ENCODE peak calls at places on chromosomes 6 and 20, in four cellular contexts. One of them, this sample, is unnamed.

GRCh38 chr20:8043687-8044278 is 24.2 kb upstream of the TMX4 start:
- DNase-seq in PC-3: peak
- DNase-seq in fibroblast of the aortic adventitia: peak
- DNase-seq in IMR-90: peak
- DNase-seq in this sample: no peak

GRCh38 chr6:162538643-162539064 is 188.9 kb downstream of the PRKN start:
- DNase-seq in fibroblast of the aortic adventitia: no peak
- DNase-seq in IMR-90: no peak
- DNase-seq in PC-3: no peak
- DNase-seq in this sample: no peak

GRCh38 chr6:35687658-35688604 is 784 bp downstream of the FKBP5 start:
- DNase-seq in PC-3: peak
- DNase-seq in fibroblast of the aortic adventitia: peak
- DNase-seq in IMR-90: peak
- DNase-seq in this sample: peak

GRCh38 chr20:49483018-49483705 is 694 bp upstream of the KCNB1 start:
- DNase-seq in PC-3: no peak
- DNase-seq in IMR-90: no peak
- DNase-seq in fibroblast of the aortic adventitia: no peak
- DNase-seq in this sample: no peak

GRCh38 chr6:40753048-40753447 is 165.9 kb upstream of the LRFN2 start:
- DNase-seq in IMR-90: no peak
- DNase-seq in PC-3: no peak
- DNase-seq in fibroblast of the aortic adventitia: no peak
- DNase-seq in this sample: no peak

GRCh38 chr20:33963756-33964155 is 30.0 kb upstream of the RALY start:
- DNase-seq in fibroblast of the aortic adventitia: no peak
- DNase-seq in PC-3: no peak
- DNase-seq in IMR-90: no peak
- DNase-seq in this sample: no peak

GRCh38 chr20:57467742-57468141 is 57.2 kb downstream of the CTCFL start:
- DNase-seq in PC-3: no peak
- DNase-seq in fibroblast of the aortic adventitia: peak
- DNase-seq in IMR-90: no peak
- DNase-seq in this sample: no peak

GRCh38 chr20:13788167-13788834 is 3.5 kb downstream of the NDUFAF5 start:
- DNase-seq in fibroblast of the aortic adventitia: peak
- DNase-seq in PC-3: peak
- DNase-seq in IMR-90: peak
- DNase-seq in this sample: no peak

GRCh38 chr6:159151266-159151855 is 17.8 kb upstream of the FNDC1 start:
- DNase-seq in fibroblast of the aortic adventitia: peak
- DNase-seq in IMR-90: peak
- DNase-seq in PC-3: peak
- DNase-seq in this sample: no peak

GRCh38 chr6:26400626-26401025 is 1.4 kb upstream of the BTN3A1 start:
- DNase-seq in fibroblast of the aortic adventitia: no peak
- DNase-seq in PC-3: no peak
- DNase-seq in IMR-90: no peak
- DNase-seq in this sample: no peak

GRCh38 chr6:4017847-4018193 is 61.1 kb downstream of the FAM217A start:
- DNase-seq in fibroblast of the aortic adventitia: peak
- DNase-seq in PC-3: peak
- DNase-seq in IMR-90: peak
- DNase-seq in this sample: no peak

GRCh38 chr20:7723284-7723683 is 217.0 kb downstream of the HAO1 start:
- DNase-seq in PC-3: peak
- DNase-seq in IMR-90: no peak
- DNase-seq in fibroblast of the aortic adventitia: peak
- DNase-seq in this sample: no peak

GRCh38 chr6:116386581-116387299 is 16.0 kb downstream of the DSE start:
- DNase-seq in IMR-90: peak
- DNase-seq in fibroblast of the aortic adventitia: peak
- DNase-seq in PC-3: peak
- DNase-seq in this sample: no peak

GRCh38 chr6:79657238-79657637 is 26.1 kb downstream of the SH3BGRL2 start:
- DNase-seq in fibroblast of the aortic adventitia: no peak
- DNase-seq in PC-3: no peak
- DNase-seq in IMR-90: no peak
- DNase-seq in this sample: no peak

GRCh38 chr20:25493748-25494505 is 86.5 kb downstream of the GINS1 start:
- DNase-seq in PC-3: no peak
- DNase-seq in IMR-90: no peak
- DNase-seq in fibroblast of the aortic adventitia: no peak
- DNase-seq in this sample: no peak

GRCh38 chr6:168031411-168032382 is 34.2 kb downstream of the KIF25 start:
- DNase-seq in IMR-90: peak
- DNase-seq in fibroblast of the aortic adventitia: peak
- DNase-seq in PC-3: no peak
- DNase-seq in this sample: no peak

GRCh38 chr20:23095504-23095903 is 9.4 kb upstream of the CD93 start:
- DNase-seq in IMR-90: no peak
- DNase-seq in PC-3: no peak
- DNase-seq in fibroblast of the aortic adventitia: no peak
- DNase-seq in this sample: no peak

GRCh38 chr6:100078509-100078908 is 84.5 kb upstream of the MCHR2 start:
- DNase-seq in fibroblast of the aortic adventitia: peak
- DNase-seq in PC-3: peak
- DNase-seq in IMR-90: peak
- DNase-seq in this sample: no peak

DNA sequence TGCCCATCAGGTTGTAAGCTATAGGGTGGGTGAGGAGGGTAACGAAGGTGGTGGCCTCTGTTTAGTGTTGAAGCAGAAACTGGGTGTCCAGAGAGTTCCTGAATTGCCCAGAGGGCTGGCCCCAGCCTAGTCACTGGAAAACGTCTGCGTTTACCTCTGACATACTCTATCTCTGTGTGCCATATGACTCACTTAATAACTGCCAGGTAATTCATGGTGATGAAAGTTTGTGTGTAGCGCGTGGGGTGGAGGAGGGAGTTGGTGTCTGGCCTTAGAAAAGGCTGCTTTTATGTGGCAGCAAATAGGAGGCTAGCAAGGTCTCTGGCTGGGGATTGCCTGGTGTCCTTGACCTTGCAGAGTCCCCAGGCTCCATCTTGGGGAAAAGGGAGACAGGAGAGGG is 47.3 kb downstream of the SLC35D3 start:
- DNase-seq in IMR-90: no peak
- DNase-seq in PC-3: peak
- DNase-seq in fibroblast of the aortic adventitia: no peak
- DNase-seq in this sample: no peak
- TF ChIP-seq CTCF in IMR-90: no peak
- TF ChIP-seq CTCF in PC-3: no peak
- TF ChIP-seq CTCF in fibroblast of the aortic adventitia: no peak
- TF ChIP-seq CTCF in this sample: no peak

GRCh38 chr20:47228654-47229053 is 127.8 kb downstream of the ZMYND8 start:
- DNase-seq in PC-3: no peak
- DNase-seq in IMR-90: no peak
- DNase-seq in fibroblast of the aortic adventitia: no peak
- DNase-seq in this sample: no peak

GRCh38 chr20:47227119-47227518 is 129.4 kb downstream of the ZMYND8 start:
- DNase-seq in fibroblast of the aortic adventitia: no peak
- DNase-seq in PC-3: no peak
- DNase-seq in IMR-90: no peak
- DNase-seq in this sample: no peak

GRCh38 chr20:47225458-47225857 is 131.0 kb downstream of the ZMYND8 start:
- DNase-seq in fibroblast of the aortic adventitia: no peak
- DNase-seq in PC-3: no peak
- DNase-seq in IMR-90: no peak
- DNase-seq in this sample: no peak

GRCh38 chr20:47224857-47225256 is 131.6 kb downstream of the ZMYND8 start:
- DNase-seq in fibroblast of the aortic adventitia: no peak
- DNase-seq in PC-3: no peak
- DNase-seq in IMR-90: no peak
- DNase-seq in this sample: no peak

DNA sequence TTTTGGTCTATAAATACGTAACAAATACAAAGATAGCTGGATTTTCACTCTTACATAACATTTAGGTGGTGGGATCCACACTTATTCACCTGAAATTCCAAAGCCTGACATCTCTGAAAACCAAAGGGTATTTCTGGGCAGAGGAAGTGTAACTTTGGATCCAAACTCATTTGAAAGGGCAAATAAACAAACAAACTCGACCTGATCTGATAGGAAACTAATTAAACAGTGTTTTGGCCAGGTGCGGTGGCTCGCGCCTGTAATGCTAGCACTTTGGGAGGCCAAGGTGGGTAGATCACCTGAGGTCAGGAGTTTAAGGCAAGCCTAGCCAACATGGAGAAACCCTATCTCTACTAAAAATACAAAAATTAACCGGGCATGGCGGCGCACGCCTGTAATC is 128.9 kb downstream of the ZMYND8 start:
- DNase-seq in fibroblast of the aortic adventitia: no peak
- DNase-seq in PC-3: no peak
- DNase-seq in IMR-90: no peak
- DNase-seq in this sample: no peak
- TF ChIP-seq CTCF in fibroblast of the aortic adventitia: no peak
- TF ChIP-seq CTCF in PC-3: no peak
- TF ChIP-seq CTCF in IMR-90: no peak
- TF ChIP-seq CTCF in this sample: no peak

GRCh38 chr20:51022803-51023616 is at the start of gene KCNG1:
- DNase-seq in fibroblast of the aortic adventitia: peak
- DNase-seq in IMR-90: peak
- DNase-seq in PC-3: peak
- DNase-seq in this sample: peak
- TF ChIP-seq CTCF in fibroblast of the aortic adventitia: peak
- TF ChIP-seq CTCF in IMR-90: no peak
- TF ChIP-seq CTCF in PC-3: no peak
- TF ChIP-seq CTCF in this sample: no peak

DNA sequence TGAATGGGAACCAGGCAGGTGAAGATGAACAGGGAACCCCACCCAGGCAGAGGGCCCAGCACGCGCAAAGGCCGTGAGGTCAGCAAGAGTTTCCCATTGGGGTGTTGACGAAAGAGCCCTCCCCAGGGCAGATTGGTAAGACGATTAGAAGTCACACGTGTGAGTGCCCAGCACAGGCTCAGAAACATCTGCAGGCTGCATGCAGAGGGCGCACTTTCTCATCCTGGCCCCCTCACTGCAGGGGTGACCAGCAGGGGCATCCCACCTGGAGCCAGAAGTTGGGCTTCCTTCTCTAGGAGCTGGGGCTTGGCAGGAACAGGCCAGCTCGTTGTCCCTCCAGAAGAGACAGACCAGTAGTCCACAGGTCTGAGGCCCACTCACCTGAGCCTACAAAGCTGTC is 38.4 kb downstream of the VSTM2L start:
- DNase-seq in IMR-90: no peak
- DNase-seq in fibroblast of the aortic adventitia: no peak
- DNase-seq in PC-3: peak
- DNase-seq in this sample: no peak
- TF ChIP-seq CTCF in IMR-90: peak
- TF ChIP-seq CTCF in fibroblast of the aortic adventitia: peak
- TF ChIP-seq CTCF in PC-3: peak
- TF ChIP-seq CTCF in this sample: no peak

DNA sequence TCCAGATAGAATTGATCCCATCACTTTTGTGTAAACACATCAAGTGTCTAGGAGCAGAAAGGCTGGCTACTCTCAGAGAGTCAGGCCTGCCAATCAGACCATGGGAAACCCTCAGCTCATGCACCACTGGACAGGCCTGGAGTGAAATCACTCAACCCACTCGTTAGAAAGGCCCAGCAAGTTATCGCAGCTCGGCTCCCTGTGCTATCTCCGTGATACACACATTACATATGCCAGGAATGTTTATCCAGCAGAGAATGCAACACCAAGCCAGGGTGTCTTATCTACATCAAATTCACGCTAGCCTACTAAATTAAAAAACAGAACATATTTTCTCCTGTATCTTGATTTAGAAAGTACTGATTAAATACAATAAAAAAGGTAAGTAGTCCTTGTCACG is 232.4 kb upstream of the FOXQ1 start:
- DNase-seq in IMR-90: no peak
- DNase-seq in fibroblast of the aortic adventitia: no peak
- DNase-seq in PC-3: no peak
- DNase-seq in this sample: no peak
- TF ChIP-seq CTCF in IMR-90: no peak
- TF ChIP-seq CTCF in fibroblast of the aortic adventitia: no peak
- TF ChIP-seq CTCF in PC-3: no peak
- TF ChIP-seq CTCF in this sample: no peak

GRCh38 chr6:191487-192312 is 100.6 kb upstream of the DUSP22 start:
- DNase-seq in PC-3: no peak
- DNase-seq in fibroblast of the aortic adventitia: no peak
- DNase-seq in IMR-90: no peak
- DNase-seq in this sample: no peak

GRCh38 chr6:189676-190075 is 102.6 kb upstream of the DUSP22 start:
- DNase-seq in fibroblast of the aortic adventitia: no peak
- DNase-seq in PC-3: no peak
- DNase-seq in IMR-90: no peak
- DNase-seq in this sample: no peak

GRCh38 chr6:188821-189655 is 103.2 kb upstream of the DUSP22 start:
- DNase-seq in fibroblast of the aortic adventitia: peak
- DNase-seq in PC-3: peak
- DNase-seq in IMR-90: peak
- DNase-seq in this sample: peak

GRCh38 chr6:192313-192664 is 100.0 kb upstream of the DUSP22 start:
- DNase-seq in fibroblast of the aortic adventitia: no peak
- DNase-seq in IMR-90: no peak
- DNase-seq in PC-3: no peak
- DNase-seq in this sample: no peak

DNA sequence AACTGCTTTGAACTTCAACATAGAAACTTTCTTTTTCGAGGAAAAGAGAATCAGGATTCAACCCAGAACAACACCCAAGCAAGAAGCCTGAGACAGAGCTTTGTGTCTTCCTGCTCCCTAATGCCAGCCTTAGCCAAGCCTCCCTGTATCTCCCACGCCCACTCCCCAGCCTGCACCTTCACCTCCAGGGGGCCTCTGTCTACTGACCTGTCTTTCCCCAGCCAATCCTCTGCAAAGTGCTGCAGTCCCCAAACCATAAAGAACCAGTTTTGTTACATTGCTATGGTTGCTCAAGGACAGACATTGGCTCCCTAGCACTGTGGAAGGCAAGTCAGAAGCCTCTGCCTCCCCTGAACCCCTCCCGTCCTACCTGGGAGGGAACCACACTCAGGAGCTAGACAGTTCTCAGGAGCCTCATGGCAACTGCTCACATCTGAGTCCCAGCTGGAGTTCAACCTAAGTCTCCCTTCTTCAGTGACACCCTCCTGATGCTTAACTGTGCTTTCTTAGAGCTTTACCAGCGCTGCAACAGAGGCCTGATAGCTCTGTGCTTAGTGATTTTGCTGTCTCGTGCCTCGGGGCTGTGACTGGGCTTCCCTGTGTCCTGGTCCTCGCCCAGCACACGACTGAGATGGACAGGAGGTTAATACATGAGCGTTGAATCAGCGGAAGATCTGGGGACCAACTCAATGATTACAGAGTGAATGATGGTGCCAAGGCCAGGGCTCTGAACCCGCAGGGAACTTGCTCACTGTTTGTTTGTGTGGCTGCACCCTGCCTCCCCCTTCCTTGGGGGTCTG is 101.5 kb upstream of the DUSP22 start:
- DNase-seq in IMR-90: no peak
- DNase-seq in fibroblast of the aortic adventitia: no peak
- DNase-seq in PC-3: peak
- DNase-seq in this sample: no peak
- TF ChIP-seq CTCF in IMR-90: no peak
- TF ChIP-seq CTCF in fibroblast of the aortic adventitia: no peak
- TF ChIP-seq CTCF in PC-3: peak
- TF ChIP-seq CTCF in this sample: no peak

This sample was measured in activated B cell treated with CpG ODN at 0.5 μM for 24 hours.